ENCODE peak calls at places on chromosomes 4 and X, in eight cellular contexts. K, Z, M, B, O, T, J and C are unnamed samples.

GRCh38 chrX:32489125-32489524 is 722.2 kb downstream of the DMD start:
- DNase-seq in O (no peak), Z (no peak), T (no peak), J (no peak), B (no peak), K (no peak), M (no peak), C (no peak)

GRCh38 chrX:154603438-154604430 is 15.3 kb downstream of the CTAG1B start:
- DNase-seq in B (peak; percentile 69), Z (no peak), M (peak; percentile 96), T (peak; percentile 2), J (peak; percentile 57), O (no peak), K (no peak), C (no peak)

GRCh38 chr4:183905081-183905592 is at the start of gene STOX2:
- DNase-seq in M (peak; percentile 4), B (peak; percentile 22), K (no peak), O (no peak), T (no peak), Z (peak; percentile 79), J (peak; percentile 28), C (no peak)

GRCh38 chrX:136067946-136068345 is 79.4 kb upstream of the FHL1 start:
- DNase-seq in T (no peak), O (no peak), B (no peak), Z (no peak), K (no peak), J (no peak), M (no peak), C (no peak)

GRCh38 chr4:97367878-97368277 is 775.4 kb downstream of the STPG2 start:
- DNase-seq in B (peak; percentile 20), K (no peak), T (no peak), M (peak; percentile 92), J (peak; percentile 51), Z (no peak), O (no peak), C (no peak)

GRCh38 chr4:100933628-100934027 is 413.7 kb downstream of the PPP3CA start:
- DNase-seq in K (no peak), Z (no peak), J (peak; percentile 75), T (no peak), M (peak; percentile 42), B (peak; percentile 66), O (no peak), C (no peak)

GRCh38 chr4:100086766-100087431 is 103.4 kb downstream of the DDIT4L start:
- DNase-seq in O (no peak), M (no peak), Z (no peak), K (no peak), B (peak; percentile 87), T (no peak), J (no peak), C (no peak)

GRCh38 chr4:52670121-52670520 is 11.0 kb upstream of the USP46 start:
- DNase-seq in K (no peak), O (no peak), M (no peak), Z (no peak), B (no peak), J (no peak), T (no peak), C (no peak)

GRCh38 chr4:36758312-36758690 is 476.9 kb downstream of the DTHD1 start:
- DNase-seq in B (no peak), M (no peak), J (peak; percentile 1), Z (no peak), K (no peak), O (no peak), T (no peak), C (no peak)

GRCh38 chrX:106955004-106955772 is 35.0 kb downstream of the CLDN2 start:
- DNase-seq in Z (no peak), M (no peak), B (peak; percentile 28), K (no peak), J (peak; percentile 43), T (no peak), O (no peak), C (no peak)

GRCh38 chrX:106963111-106963510 is 36.9 kb downstream of the MORC4 start:
- DNase-seq in O (no peak), Z (no peak), K (no peak), T (no peak), J (no peak), M (no peak), B (peak; percentile 34), C (no peak)

GRCh38 chrX:106964290-106964689 is 35.7 kb downstream of the MORC4 start:
- DNase-seq in T (no peak), B (no peak), Z (no peak), M (no peak), J (no peak), K (no peak), O (no peak), C (no peak)

GRCh38 chrX:106957856-106958255 is 37.7 kb downstream of the CLDN2 start:
- DNase-seq in O (no peak), M (no peak), K (no peak), J (no peak), T (no peak), B (no peak), Z (no peak), C (no peak)

DNA sequence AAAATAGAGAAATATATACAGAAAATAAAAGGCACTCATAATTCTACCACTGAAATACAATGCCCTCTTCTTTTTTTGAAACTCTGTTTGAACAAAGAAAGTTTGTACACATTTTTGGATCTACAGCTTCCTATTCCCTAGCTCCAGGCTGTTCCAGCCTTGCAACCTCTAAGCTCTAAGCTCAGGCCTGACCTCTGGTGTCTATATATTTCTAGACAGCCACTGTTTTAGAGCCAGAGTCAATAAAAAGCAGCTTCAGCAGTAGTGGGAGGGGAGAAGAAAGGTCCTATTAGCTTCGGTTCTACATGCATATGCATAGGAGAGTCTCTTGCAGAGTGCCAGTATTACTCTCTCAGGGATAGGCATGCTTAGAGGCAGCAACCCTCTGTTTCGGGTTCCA is 39.7 kb downstream of the CLDN2 start:
- DNase-seq in O (no peak), B (peak; percentile 43), J (peak; percentile 28), K (no peak), Z (no peak), M (peak; percentile 21), T (no peak), C (no peak)
- TF ChIP-seq CTCF in O (no peak), B (peak; percentile 38), J (peak; percentile 22), K (no peak), Z (no peak), M (peak; percentile 23), T (no peak), C (no peak)

GRCh38 chrX:109508915-109509314 is 27.0 kb upstream of the GUCY2F start:
- DNase-seq in O (no peak), J (no peak), K (no peak), M (no peak), Z (no peak), T (no peak), B (no peak), C (no peak)
- TF ChIP-seq CTCF in O (no peak), J (no peak), K (no peak), M (no peak), Z (no peak), T (no peak), B (peak; percentile 13), C (no peak)

GRCh38 chr4:57206172-57206571 is 96.0 kb upstream of the IGFBP7 start:
- DNase-seq in B (no peak), J (no peak), O (no peak), T (no peak), Z (no peak), M (no peak), K (no peak), C (no peak)

GRCh38 chr4:57214654-57215411 is 104.6 kb upstream of the IGFBP7 start:
- DNase-seq in Z (no peak), K (no peak), B (no peak), J (no peak), T (no peak), M (peak; percentile 45), O (no peak), C (no peak)

GRCh38 chr4:57205580-57205979 is 95.4 kb upstream of the IGFBP7 start:
- DNase-seq in T (no peak), B (no peak), Z (no peak), O (no peak), K (no peak), M (no peak), J (no peak), C (no peak)

GRCh38 chr4:57211131-57211530 is 100.9 kb upstream of the IGFBP7 start:
- DNase-seq in J (no peak), M (no peak), T (no peak), K (no peak), O (no peak), Z (no peak), B (no peak), C (no peak)
- TF ChIP-seq CTCF in J (peak; percentile 1), M (no peak), T (no peak), K (no peak), O (peak; percentile 21), Z (no peak), B (no peak), C (no peak)

DNA sequence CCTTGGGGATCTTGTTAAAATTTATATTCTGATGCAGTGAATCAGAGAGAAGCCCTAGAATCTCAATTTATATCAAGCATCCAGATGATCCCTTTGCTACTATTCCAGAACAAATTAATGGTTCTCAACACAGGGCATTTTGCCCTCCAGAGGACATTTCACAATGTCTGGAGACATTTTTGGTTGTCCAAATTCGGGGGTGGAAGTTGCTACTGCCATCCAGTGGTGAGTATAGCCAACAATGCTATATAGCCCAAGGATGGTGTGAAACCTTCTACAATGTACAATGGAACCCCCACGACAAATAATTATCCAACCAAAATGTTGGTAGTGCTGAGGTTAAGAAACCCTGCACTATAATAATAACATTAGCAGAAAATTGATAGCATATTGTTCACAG is 2440.0 kb downstream of the PCDH7 start:
- DNase-seq in K (no peak), B (peak; percentile 59), O (peak; percentile 6), T (no peak), J (peak; percentile 55), M (peak; percentile 43), Z (peak; percentile 11), C (no peak)
- TF ChIP-seq CTCF in K (no peak), B (peak; percentile 57), O (peak; percentile 69), T (no peak), J (peak; percentile 61), M (peak; percentile 44), Z (no peak), C (no peak)

DNA sequence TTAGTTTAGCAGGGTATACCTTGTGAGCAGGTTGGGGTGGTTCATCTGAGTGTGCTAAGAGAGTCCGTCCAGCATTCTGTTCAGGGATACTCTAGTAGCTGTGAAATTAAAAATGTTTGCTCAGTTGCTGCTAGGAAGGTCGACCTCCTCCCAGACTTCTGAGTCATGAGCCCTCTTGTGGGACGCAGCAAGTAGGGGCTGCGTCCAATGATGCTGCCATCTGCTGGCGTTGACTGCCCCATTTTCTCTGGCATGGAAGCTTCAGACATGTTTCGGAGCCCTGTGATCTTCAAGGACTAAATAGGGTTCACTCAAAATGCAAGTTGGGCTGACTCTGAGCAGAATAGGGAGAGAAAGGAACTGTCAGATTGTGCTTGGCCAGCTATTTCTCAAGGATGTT is 201.0 kb upstream of the ARSJ start:
- DNase-seq in M (peak; percentile 1), B (peak; percentile 78), Z (peak; percentile 70), J (peak; percentile 68), T (no peak), O (peak; percentile 30), K (peak; percentile 45), C (no peak)
- TF ChIP-seq CTCF in M (no peak), B (peak; percentile 65), Z (no peak), J (peak; percentile 56), T (peak; percentile 39), O (peak; percentile 71), K (no peak), C (peak; percentile 25)

GRCh38 chrX:116749943-116750342 is 287.2 kb upstream of the CT83 start:
- DNase-seq in O (no peak), B (no peak), M (peak; percentile 77), J (no peak), T (no peak), Z (no peak), K (no peak), C (no peak)
- TF ChIP-seq CTCF in O (no peak), B (no peak), M (peak; percentile 10), J (no peak), T (no peak), Z (no peak), K (no peak), C (no peak)